ENCODE peak calls at places on chromosomes 6 and 20, in five cellular contexts. One of them, this sample, is unnamed.
A peak's percentile ranks its signal among the peaks of the same experiment; 100 is the strongest.

GRCh38 chr6:128474481-128474880 is 45.9 kb downstream of the PTPRK start:
- DNase-seq in foreskin fibroblast: peak; percentile 12
- DNase-seq in GOT3: no peak
- DNase-seq in right atrium auricular region: no peak
- DNase-seq in activated naive CD8-positive, alpha-beta T cell treated with anti-CD3 and anti-CD28 coated beads, Interleukin-2, amount 50 U/mL, for 24 hours: no peak
- DNase-seq in this sample: no peak

GRCh38 chr20:460707-461106 is 1.6 kb downstream of the TBC1D20 start:
- DNase-seq in activated naive CD8-positive, alpha-beta T cell treated with anti-CD3 and anti-CD28 coated beads, Interleukin-2, amount 50 U/mL, for 24 hours: no peak
- DNase-seq in GOT3: no peak
- DNase-seq in right atrium auricular region: no peak
- DNase-seq in foreskin fibroblast: peak; percentile 23
- DNase-seq in this sample: no peak

GRCh38 chr20:62489186-62489939 is 13.6 kb upstream of the GATA5 start:
- DNase-seq in foreskin fibroblast: peak; percentile 13
- DNase-seq in activated naive CD8-positive, alpha-beta T cell treated with anti-CD3 and anti-CD28 coated beads, Interleukin-2, amount 50 U/mL, for 24 hours: no peak
- DNase-seq in GOT3: no peak
- DNase-seq in right atrium auricular region: no peak
- DNase-seq in this sample: no peak

GRCh38 chr20:15236812-15237211 is 899.4 kb upstream of the FLRT3 start:
- DNase-seq in right atrium auricular region: no peak
- DNase-seq in foreskin fibroblast: peak; percentile 42
- DNase-seq in activated naive CD8-positive, alpha-beta T cell treated with anti-CD3 and anti-CD28 coated beads, Interleukin-2, amount 50 U/mL, for 24 hours: no peak
- DNase-seq in GOT3: no peak
- DNase-seq in this sample: no peak

GRCh38 chr6:24547243-24547642 is 52.5 kb downstream of the ALDH5A1 start:
- DNase-seq in foreskin fibroblast: no peak
- DNase-seq in activated naive CD8-positive, alpha-beta T cell treated with anti-CD3 and anti-CD28 coated beads, Interleukin-2, amount 50 U/mL, for 24 hours: peak; percentile 52
- DNase-seq in GOT3: no peak
- DNase-seq in right atrium auricular region: no peak
- DNase-seq in this sample: no peak

GRCh38 chr6:63565058-63565726 is 7.1 kb upstream of the LOC128125822 start:
- DNase-seq in GOT3: no peak
- DNase-seq in foreskin fibroblast: no peak
- DNase-seq in right atrium auricular region: no peak
- DNase-seq in activated naive CD8-positive, alpha-beta T cell treated with anti-CD3 and anti-CD28 coated beads, Interleukin-2, amount 50 U/mL, for 24 hours: no peak
- DNase-seq in this sample: no peak

GRCh38 chr6:111988926-111989325 is 65.0 kb upstream of the CCN6 start:
- DNase-seq in right atrium auricular region: no peak
- DNase-seq in activated naive CD8-positive, alpha-beta T cell treated with anti-CD3 and anti-CD28 coated beads, Interleukin-2, amount 50 U/mL, for 24 hours: no peak
- DNase-seq in GOT3: no peak
- DNase-seq in foreskin fibroblast: no peak
- DNase-seq in this sample: no peak

GRCh38 chr20:50330504-50331313 is 140.1 kb downstream of the CEBPB start:
- DNase-seq in foreskin fibroblast: no peak
- DNase-seq in activated naive CD8-positive, alpha-beta T cell treated with anti-CD3 and anti-CD28 coated beads, Interleukin-2, amount 50 U/mL, for 24 hours: no peak
- DNase-seq in GOT3: no peak
- DNase-seq in right atrium auricular region: no peak
- DNase-seq in this sample: no peak

GRCh38 chr6:126574301-126574700 is 234.4 kb downstream of the CENPW start:
- DNase-seq in activated naive CD8-positive, alpha-beta T cell treated with anti-CD3 and anti-CD28 coated beads, Interleukin-2, amount 50 U/mL, for 24 hours: no peak
- DNase-seq in GOT3: no peak
- DNase-seq in right atrium auricular region: no peak
- DNase-seq in foreskin fibroblast: no peak
- DNase-seq in this sample: no peak

GRCh38 chr20:38168791-38169589 is 3.9 kb upstream of the TGM2 start:
- DNase-seq in foreskin fibroblast: no peak
- DNase-seq in GOT3: no peak
- DNase-seq in activated naive CD8-positive, alpha-beta T cell treated with anti-CD3 and anti-CD28 coated beads, Interleukin-2, amount 50 U/mL, for 24 hours: no peak
- DNase-seq in right atrium auricular region: no peak
- DNase-seq in this sample: no peak

GRCh38 chr20:25282796-25283195 is 34.9 kb downstream of the PYGB start:
- DNase-seq in GOT3: no peak
- DNase-seq in activated naive CD8-positive, alpha-beta T cell treated with anti-CD3 and anti-CD28 coated beads, Interleukin-2, amount 50 U/mL, for 24 hours: no peak
- DNase-seq in foreskin fibroblast: no peak
- DNase-seq in right atrium auricular region: no peak
- DNase-seq in this sample: no peak

GRCh38 chr6:106702451-106703110 is 73.2 kb downstream of the QRSL1 start:
- DNase-seq in right atrium auricular region: no peak
- DNase-seq in activated naive CD8-positive, alpha-beta T cell treated with anti-CD3 and anti-CD28 coated beads, Interleukin-2, amount 50 U/mL, for 24 hours: no peak
- DNase-seq in foreskin fibroblast: no peak
- DNase-seq in GOT3: no peak
- DNase-seq in this sample: peak; percentile 36

GRCh38 chr20:40683221-40683893 is 5.7 kb downstream of the MAFB start:
- DNase-seq in right atrium auricular region: peak; percentile 79
- DNase-seq in activated naive CD8-positive, alpha-beta T cell treated with anti-CD3 and anti-CD28 coated beads, Interleukin-2, amount 50 U/mL, for 24 hours: no peak
- DNase-seq in GOT3: no peak
- DNase-seq in foreskin fibroblast: no peak
- DNase-seq in this sample: no peak

GRCh38 chr6:88008821-88009220 is 38.8 kb upstream of the SPACA1 start:
- DNase-seq in right atrium auricular region: no peak
- DNase-seq in foreskin fibroblast: no peak
- DNase-seq in GOT3: no peak
- DNase-seq in activated naive CD8-positive, alpha-beta T cell treated with anti-CD3 and anti-CD28 coated beads, Interleukin-2, amount 50 U/mL, for 24 hours: no peak
- DNase-seq in this sample: no peak